ENCODE peak calls at places on chromosomes 5 and 9, in five cellular contexts. V is right cardiac atrium, E is foreskin fibroblast, Y is BJ, W is GM23248. L is an unnamed sample.

GRCh38 chr5:91031396-91031741 is 351.7 kb downstream of the ARRDC3 start:
- DNase-seq in W (no peak), Y (no peak), E (no peak), V (no peak), L (no peak)

GRCh38 chr5:41508186-41508585 is 2.2 kb downstream of the PLCXD3 start:
- DNase-seq in E (no peak), V (no peak), Y (no peak), W (peak; percentile 47), L (no peak)

GRCh38 chr5:179699640-179700298 is 1.0 kb downstream of the CANX start:
- DNase-seq in E (no peak), W (peak; percentile 80), Y (no peak), V (no peak), L (no peak)

GRCh38 chr9:127817881-127818434 is 15.3 kb downstream of the FPGS start:
- DNase-seq in W (no peak), V (no peak), E (no peak), Y (no peak), L (no peak)

GRCh38 chr5:6753851-6754250 is 40.6 kb downstream of the TENT4A start:
- DNase-seq in E (no peak), Y (no peak), V (no peak), W (no peak), L (no peak)

GRCh38 chr5:132489871-132490483 is 596 bp downstream of the IRF1 start:
- DNase-seq in E (peak; percentile 57), V (peak; percentile 69), Y (no peak), W (peak; percentile 80), L (no peak)

GRCh38 chr5:56677693-56678092 is 137.7 kb upstream of the MAP3K1 start:
- DNase-seq in Y (no peak), W (no peak), V (no peak), E (no peak), L (no peak)

GRCh38 chr5:179122411-179123108 is 62.4 kb downstream of the ZNF354C start:
- DNase-seq in E (no peak), V (no peak), W (no peak), Y (no peak), L (no peak)

GRCh38 chr5:36734422-36734821 is 128.0 kb downstream of the SLC1A3 start:
- DNase-seq in E (no peak), V (no peak), W (peak; percentile 60), Y (no peak), L (no peak)

GRCh38 chr9:126160067-126160853 is 166.4 kb upstream of the MVB12B start:
- DNase-seq in Y (no peak), E (no peak), W (no peak), V (no peak), L (no peak)

GRCh38 chr5:1763960-1764605 is 35.6 kb downstream of the MRPL36 start:
- DNase-seq in W (peak; percentile 16), V (no peak), E (peak; percentile 4), Y (no peak), L (no peak)

GRCh38 chr9:27227192-27227591 is 69.8 kb downstream of the EQTN start:
- DNase-seq in W (peak; percentile 59), V (no peak), E (no peak), Y (no peak), L (peak; percentile 75)

GRCh38 chr5:67989457-67989856 is 226.1 kb upstream of the PIK3R1 start:
- DNase-seq in E (peak; percentile 71), Y (no peak), V (peak; percentile 29), W (peak; percentile 47), L (no peak)

GRCh38 chr5:4862500-4862899 is 277.6 kb upstream of the ADAMTS16 start:
- DNase-seq in W (peak; percentile 66), V (no peak), E (peak; percentile 12), Y (peak; percentile 3), L (no peak)

GRCh38 chr5:107919361-107919760 is 248.6 kb upstream of the EFNA5 start:
- DNase-seq in W (no peak), E (no peak), V (no peak), Y (no peak), L (no peak)
- H3K4me3 ChIP-seq in W (no peak overlapping the region), E (no peak overlapping the region), V (no peak overlapping the region), Y (no peak overlapping the region), L (no peak overlapping the region)

GRCh38 chr9:95574176-95574575 is 57.4 kb upstream of the PTCH1 start:
- DNase-seq in W (no peak), Y (no peak), V (no peak), E (no peak), L (no peak)
- H3K4me3 ChIP-seq in W (no peak overlapping the region), Y (no peak overlapping the region), V (no peak overlapping the region), E (no peak overlapping the region), L (no peak overlapping the region)

DNA sequence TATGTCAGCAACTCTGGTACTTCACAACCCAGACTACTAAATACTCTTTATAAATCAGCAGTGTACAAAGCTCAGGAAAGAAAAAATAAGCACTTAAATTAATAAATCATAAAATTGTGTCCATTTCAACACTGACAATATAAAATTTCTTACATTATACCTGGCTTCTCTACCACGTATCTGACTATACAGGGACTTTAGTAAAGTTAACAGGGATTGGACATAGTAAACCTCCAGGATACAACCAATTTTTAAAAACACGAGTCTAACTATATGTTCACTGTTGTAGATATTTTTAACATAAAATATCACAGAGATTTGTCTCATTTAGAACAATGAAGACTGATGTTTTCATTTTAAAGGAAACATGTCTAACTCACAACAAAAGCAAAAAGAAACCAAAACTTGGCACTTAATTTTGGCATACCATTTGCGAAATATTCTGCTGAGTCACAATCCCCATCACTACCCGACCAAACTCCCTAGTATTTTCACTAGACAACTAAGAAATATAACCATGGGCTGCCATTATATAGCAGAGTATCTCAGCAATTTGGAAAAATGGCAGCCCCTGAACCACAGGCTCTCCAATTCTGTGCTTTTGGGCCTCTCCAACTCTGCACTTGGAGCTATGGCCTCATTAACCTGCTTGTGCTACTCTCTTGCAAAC is 14.4 kb downstream of the FAM169A start:
- DNase-seq in E (peak; percentile 20), V (no peak), Y (peak; percentile 18), W (peak; percentile 80), L (no peak)
- H3K4me3 ChIP-seq in E (no peak overlapping the region), V (no peak overlapping the region), Y (no peak overlapping the region), W (peak overlapping the region; percentile 66), L (no peak overlapping the region)

DNA sequence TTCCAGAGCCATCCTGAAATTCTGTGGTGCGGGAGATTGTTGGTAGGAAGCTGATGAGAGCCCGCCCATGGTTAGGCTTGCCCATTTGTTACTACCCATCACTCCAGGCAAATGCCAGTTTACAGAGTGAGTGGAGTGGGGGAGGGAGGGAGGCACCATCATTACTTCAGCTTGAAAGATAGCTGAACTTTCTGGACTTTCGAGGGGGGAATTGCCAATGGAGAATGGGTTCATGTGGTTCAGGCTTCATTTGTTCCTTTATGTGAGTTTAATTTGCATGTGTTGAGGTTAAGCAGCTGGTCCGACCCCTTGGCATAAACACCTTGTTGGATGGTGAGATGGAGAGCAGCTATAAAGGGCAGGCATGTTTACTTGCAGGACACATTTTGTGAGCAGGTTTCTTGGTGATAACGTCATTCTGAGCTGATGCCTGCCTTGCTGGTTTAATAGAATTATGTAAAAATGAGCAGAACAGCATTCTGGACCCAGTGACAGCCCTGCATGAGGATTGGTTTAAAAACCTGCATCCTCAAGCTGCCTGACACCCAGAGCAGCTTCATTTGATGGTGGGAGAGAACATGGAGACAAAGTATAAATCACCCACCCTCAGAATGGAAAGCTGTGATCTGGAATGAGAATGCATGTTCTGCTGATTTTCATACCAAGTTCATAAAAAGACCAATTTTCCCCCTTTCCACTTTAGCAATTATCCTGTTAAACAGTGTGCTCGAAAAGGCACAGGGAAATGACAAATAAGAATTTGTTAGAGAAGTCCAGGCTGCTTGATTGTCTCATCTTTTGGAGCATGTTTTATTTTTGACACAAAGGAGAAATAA is 106.3 kb downstream of the TRIO start:
- DNase-seq in W (no peak), V (no peak), Y (no peak), E (no peak), L (no peak)
- H3K4me3 ChIP-seq in W (no peak overlapping the region), V (no peak overlapping the region), Y (no peak overlapping the region), E (no peak overlapping the region), L (no peak overlapping the region)

GRCh38 chr5:73118331-73119011 is 1.9 kb upstream of the TMEM171 start:
- DNase-seq in W (no peak), Y (no peak), V (no peak), E (no peak), L (no peak)

GRCh38 chr5:73119492-73120157 is 750 bp upstream of the TMEM171 start:
- DNase-seq in Y (no peak), V (no peak), E (no peak), W (no peak), L (no peak)

GRCh38 chr5:73121109-73121443 is 701 bp downstream of the TMEM171 start:
- DNase-seq in W (peak; percentile 53), E (no peak), V (no peak), Y (no peak), L (no peak)

GRCh38 chr5:73122875-73123810 is 2.8 kb downstream of the TMEM171 start:
- DNase-seq in E (peak; percentile 43), W (peak; percentile 97), V (no peak), Y (peak; percentile 26), L (no peak)

GRCh38 chr5:73120222-73121108 is at the start of gene TMEM171:
- DNase-seq in E (peak; percentile 47), V (peak; percentile 37), W (peak; percentile 77), Y (no peak), L (no peak)
- H3K4me3 ChIP-seq in E (peak within 1 kb of the TSS; percentile 71), V (peak within 1 kb of the TSS; percentile 42), W (peak within 1 kb of the TSS; percentile 99), Y (peak within 1 kb of the TSS; percentile 36), L (peak within 1 kb of the TSS; percentile 75)